ENCODE peak calls at places on chromosomes 2 and 18, in eight cellular contexts. One of them, this sample, is unnamed.

GRCh38 chr18:12336887-12337286 is 28.8 kb downstream of the TUBB6 start:
- DNase-seq in posterior cingulate gyrus: no peak
- DNase-seq in immature natural killer cell: no peak
- DNase-seq in cerebellar cortex: no peak
- DNase-seq in T1000: no peak
- DNase-seq in activated CD4-positive, alpha-beta T cell treated with anti-CD3 and anti-CD28 coated beads, Interleukin-2, amount 10 ng/mL, durations not matched to agents 7 days and 5 days: no peak
- DNase-seq in tibial nerve: no peak
- DNase-seq in activated gamma-delta T cell treated with anti-CD3 and anti-CD28 coated beads, Interleukin-2, amount 50 U/mL, for 16 hours: no peak
- DNase-seq in this sample: no peak

GRCh38 chr2:25378731-25379490 is 37.2 kb upstream of the DNMT3A start:
- DNase-seq in posterior cingulate gyrus: no peak
- DNase-seq in immature natural killer cell: no peak
- DNase-seq in cerebellar cortex: no peak
- DNase-seq in T1000: no peak
- DNase-seq in activated CD4-positive, alpha-beta T cell treated with anti-CD3 and anti-CD28 coated beads, Interleukin-2, amount 10 ng/mL, durations not matched to agents 7 days and 5 days: no peak
- DNase-seq in tibial nerve: no peak
- DNase-seq in activated gamma-delta T cell treated with anti-CD3 and anti-CD28 coated beads, Interleukin-2, amount 50 U/mL, for 16 hours: no peak
- DNase-seq in this sample: no peak

GRCh38 chr2:238915196-238915595 is 67.3 kb downstream of the TWIST2 start:
- DNase-seq in posterior cingulate gyrus: peak
- DNase-seq in immature natural killer cell: no peak
- DNase-seq in cerebellar cortex: no peak
- DNase-seq in T1000: no peak
- DNase-seq in activated CD4-positive, alpha-beta T cell treated with anti-CD3 and anti-CD28 coated beads, Interleukin-2, amount 10 ng/mL, durations not matched to agents 7 days and 5 days: no peak
- DNase-seq in tibial nerve: no peak
- DNase-seq in activated gamma-delta T cell treated with anti-CD3 and anti-CD28 coated beads, Interleukin-2, amount 50 U/mL, for 16 hours: no peak
- DNase-seq in this sample: peak

GRCh38 chr2:188725981-188726380 is 248.2 kb upstream of the COL3A1 start:
- DNase-seq in posterior cingulate gyrus: no peak
- DNase-seq in immature natural killer cell: no peak
- DNase-seq in cerebellar cortex: no peak
- DNase-seq in T1000: no peak
- DNase-seq in activated CD4-positive, alpha-beta T cell treated with anti-CD3 and anti-CD28 coated beads, Interleukin-2, amount 10 ng/mL, durations not matched to agents 7 days and 5 days: no peak
- DNase-seq in tibial nerve: no peak
- DNase-seq in activated gamma-delta T cell treated with anti-CD3 and anti-CD28 coated beads, Interleukin-2, amount 50 U/mL, for 16 hours: no peak
- DNase-seq in this sample: no peak

GRCh38 chr18:41004320-41004719 is 950.7 kb upstream of the PIK3C3 start:
- DNase-seq in posterior cingulate gyrus: no peak
- DNase-seq in immature natural killer cell: no peak
- DNase-seq in cerebellar cortex: no peak
- DNase-seq in T1000: no peak
- DNase-seq in activated CD4-positive, alpha-beta T cell treated with anti-CD3 and anti-CD28 coated beads, Interleukin-2, amount 10 ng/mL, durations not matched to agents 7 days and 5 days: no peak
- DNase-seq in tibial nerve: no peak
- DNase-seq in activated gamma-delta T cell treated with anti-CD3 and anti-CD28 coated beads, Interleukin-2, amount 50 U/mL, for 16 hours: no peak
- DNase-seq in this sample: no peak

GRCh38 chr2:133266075-133266925 is 302.0 kb downstream of the NCKAP5 start:
- DNase-seq in posterior cingulate gyrus: peak
- DNase-seq in immature natural killer cell: no peak
- DNase-seq in cerebellar cortex: no peak
- DNase-seq in T1000: no peak
- DNase-seq in activated CD4-positive, alpha-beta T cell treated with anti-CD3 and anti-CD28 coated beads, Interleukin-2, amount 10 ng/mL, durations not matched to agents 7 days and 5 days: no peak
- DNase-seq in tibial nerve: no peak
- DNase-seq in activated gamma-delta T cell treated with anti-CD3 and anti-CD28 coated beads, Interleukin-2, amount 50 U/mL, for 16 hours: no peak
- DNase-seq in this sample: peak

GRCh38 chr2:230721712-230722111 is 9.1 kb downstream of the CAB39 start:
- DNase-seq in posterior cingulate gyrus: no peak
- DNase-seq in immature natural killer cell: no peak
- DNase-seq in cerebellar cortex: no peak
- DNase-seq in T1000: no peak
- DNase-seq in activated CD4-positive, alpha-beta T cell treated with anti-CD3 and anti-CD28 coated beads, Interleukin-2, amount 10 ng/mL, durations not matched to agents 7 days and 5 days: peak
- DNase-seq in tibial nerve: no peak
- DNase-seq in activated gamma-delta T cell treated with anti-CD3 and anti-CD28 coated beads, Interleukin-2, amount 50 U/mL, for 16 hours: no peak
- DNase-seq in this sample: no peak

GRCh38 chr2:172113617-172114016 is 10.9 kb upstream of the DLX2 start:
- DNase-seq in posterior cingulate gyrus: no peak
- DNase-seq in immature natural killer cell: no peak
- DNase-seq in cerebellar cortex: peak
- DNase-seq in T1000: no peak
- DNase-seq in activated CD4-positive, alpha-beta T cell treated with anti-CD3 and anti-CD28 coated beads, Interleukin-2, amount 10 ng/mL, durations not matched to agents 7 days and 5 days: no peak
- DNase-seq in tibial nerve: no peak
- DNase-seq in activated gamma-delta T cell treated with anti-CD3 and anti-CD28 coated beads, Interleukin-2, amount 50 U/mL, for 16 hours: no peak
- DNase-seq in this sample: no peak

GRCh38 chr2:28391564-28392296 is 928 bp upstream of the FOSL2 start:
- DNase-seq in posterior cingulate gyrus: no peak
- DNase-seq in immature natural killer cell: peak
- DNase-seq in cerebellar cortex: peak
- DNase-seq in T1000: peak
- DNase-seq in activated CD4-positive, alpha-beta T cell treated with anti-CD3 and anti-CD28 coated beads, Interleukin-2, amount 10 ng/mL, durations not matched to agents 7 days and 5 days: peak
- DNase-seq in tibial nerve: peak
- DNase-seq in activated gamma-delta T cell treated with anti-CD3 and anti-CD28 coated beads, Interleukin-2, amount 50 U/mL, for 16 hours: peak
- DNase-seq in this sample: peak

GRCh38 chr2:134310450-134311079 is 56.7 kb downstream of the MGAT5 start:
- DNase-seq in posterior cingulate gyrus: no peak
- DNase-seq in immature natural killer cell: no peak
- DNase-seq in cerebellar cortex: peak
- DNase-seq in T1000: no peak
- DNase-seq in activated CD4-positive, alpha-beta T cell treated with anti-CD3 and anti-CD28 coated beads, Interleukin-2, amount 10 ng/mL, durations not matched to agents 7 days and 5 days: no peak
- DNase-seq in tibial nerve: no peak
- DNase-seq in activated gamma-delta T cell treated with anti-CD3 and anti-CD28 coated beads, Interleukin-2, amount 50 U/mL, for 16 hours: no peak
- DNase-seq in this sample: no peak

GRCh38 chr18:25454270-25454659 is 102.3 kb upstream of the ZNF521 start:
- DNase-seq in posterior cingulate gyrus: no peak
- DNase-seq in immature natural killer cell: no peak
- DNase-seq in cerebellar cortex: no peak
- DNase-seq in T1000: no peak
- DNase-seq in activated CD4-positive, alpha-beta T cell treated with anti-CD3 and anti-CD28 coated beads, Interleukin-2, amount 10 ng/mL, durations not matched to agents 7 days and 5 days: no peak
- DNase-seq in tibial nerve: no peak
- DNase-seq in activated gamma-delta T cell treated with anti-CD3 and anti-CD28 coated beads, Interleukin-2, amount 50 U/mL, for 16 hours: no peak
- DNase-seq in this sample: no peak

GRCh38 chr2:11891028-11891427 is 144.6 kb downstream of the LPIN1 start:
- DNase-seq in posterior cingulate gyrus: no peak
- DNase-seq in immature natural killer cell: no peak
- DNase-seq in cerebellar cortex: no peak
- DNase-seq in T1000: no peak
- DNase-seq in activated CD4-positive, alpha-beta T cell treated with anti-CD3 and anti-CD28 coated beads, Interleukin-2, amount 10 ng/mL, durations not matched to agents 7 days and 5 days: no peak
- DNase-seq in tibial nerve: no peak
- DNase-seq in activated gamma-delta T cell treated with anti-CD3 and anti-CD28 coated beads, Interleukin-2, amount 50 U/mL, for 16 hours: no peak
- DNase-seq in this sample: no peak

GRCh38 chr18:32891130-32891529 is 118.3 kb upstream of the KLHL14 start:
- DNase-seq in posterior cingulate gyrus: no peak
- DNase-seq in immature natural killer cell: no peak
- DNase-seq in cerebellar cortex: no peak
- DNase-seq in T1000: no peak
- DNase-seq in activated CD4-positive, alpha-beta T cell treated with anti-CD3 and anti-CD28 coated beads, Interleukin-2, amount 10 ng/mL, durations not matched to agents 7 days and 5 days: no peak
- DNase-seq in tibial nerve: no peak
- DNase-seq in activated gamma-delta T cell treated with anti-CD3 and anti-CD28 coated beads, Interleukin-2, amount 50 U/mL, for 16 hours: no peak
- DNase-seq in this sample: no peak

GRCh38 chr2:180463608-180464007 is 456.5 kb upstream of the CWC22 start:
- DNase-seq in posterior cingulate gyrus: no peak
- DNase-seq in immature natural killer cell: no peak
- DNase-seq in cerebellar cortex: no peak
- DNase-seq in T1000: no peak
- DNase-seq in activated CD4-positive, alpha-beta T cell treated with anti-CD3 and anti-CD28 coated beads, Interleukin-2, amount 10 ng/mL, durations not matched to agents 7 days and 5 days: no peak
- DNase-seq in tibial nerve: no peak
- DNase-seq in activated gamma-delta T cell treated with anti-CD3 and anti-CD28 coated beads, Interleukin-2, amount 50 U/mL, for 16 hours: no peak
- DNase-seq in this sample: no peak

GRCh38 chr18:13375302-13376255 is 157.0 kb downstream of the LDLRAD4 start:
- DNase-seq in posterior cingulate gyrus: peak
- DNase-seq in immature natural killer cell: no peak
- DNase-seq in cerebellar cortex: no peak
- DNase-seq in T1000: peak
- DNase-seq in activated CD4-positive, alpha-beta T cell treated with anti-CD3 and anti-CD28 coated beads, Interleukin-2, amount 10 ng/mL, durations not matched to agents 7 days and 5 days: peak
- DNase-seq in tibial nerve: peak
- DNase-seq in activated gamma-delta T cell treated with anti-CD3 and anti-CD28 coated beads, Interleukin-2, amount 50 U/mL, for 16 hours: peak
- DNase-seq in this sample: peak

GRCh38 chr2:133418021-133418420 is 150.2 kb downstream of the NCKAP5 start:
- DNase-seq in posterior cingulate gyrus: no peak
- DNase-seq in immature natural killer cell: no peak
- DNase-seq in cerebellar cortex: no peak
- DNase-seq in T1000: no peak
- DNase-seq in activated CD4-positive, alpha-beta T cell treated with anti-CD3 and anti-CD28 coated beads, Interleukin-2, amount 10 ng/mL, durations not matched to agents 7 days and 5 days: no peak
- DNase-seq in tibial nerve: no peak
- DNase-seq in activated gamma-delta T cell treated with anti-CD3 and anti-CD28 coated beads, Interleukin-2, amount 50 U/mL, for 16 hours: no peak
- DNase-seq in this sample: no peak

GRCh38 chr2:25323042-25323514 is 18.6 kb downstream of the DNMT3A start:
- DNase-seq in posterior cingulate gyrus: peak
- DNase-seq in immature natural killer cell: peak
- DNase-seq in cerebellar cortex: no peak
- DNase-seq in T1000: no peak
- DNase-seq in activated CD4-positive, alpha-beta T cell treated with anti-CD3 and anti-CD28 coated beads, Interleukin-2, amount 10 ng/mL, durations not matched to agents 7 days and 5 days: no peak
- DNase-seq in tibial nerve: no peak
- DNase-seq in activated gamma-delta T cell treated with anti-CD3 and anti-CD28 coated beads, Interleukin-2, amount 50 U/mL, for 16 hours: no peak
- DNase-seq in this sample: no peak

GRCh38 chr2:96324716-96325037 is 440 bp upstream of the ITPRIPL1 start:
- DNase-seq in posterior cingulate gyrus: no peak
- DNase-seq in immature natural killer cell: peak
- DNase-seq in cerebellar cortex: no peak
- DNase-seq in T1000: no peak
- DNase-seq in activated CD4-positive, alpha-beta T cell treated with anti-CD3 and anti-CD28 coated beads, Interleukin-2, amount 10 ng/mL, durations not matched to agents 7 days and 5 days: peak
- DNase-seq in tibial nerve: no peak
- DNase-seq in activated gamma-delta T cell treated with anti-CD3 and anti-CD28 coated beads, Interleukin-2, amount 50 U/mL, for 16 hours: no peak
- DNase-seq in this sample: peak

GRCh38 chr2:108324531-108325256 is 36.0 kb downstream of the SULT1C2 start:
- DNase-seq in posterior cingulate gyrus: no peak
- DNase-seq in immature natural killer cell: no peak
- DNase-seq in cerebellar cortex: no peak
- DNase-seq in T1000: no peak
- DNase-seq in activated CD4-positive, alpha-beta T cell treated with anti-CD3 and anti-CD28 coated beads, Interleukin-2, amount 10 ng/mL, durations not matched to agents 7 days and 5 days: no peak
- DNase-seq in tibial nerve: no peak
- DNase-seq in activated gamma-delta T cell treated with anti-CD3 and anti-CD28 coated beads, Interleukin-2, amount 50 U/mL, for 16 hours: no peak
- DNase-seq in this sample: peak

GRCh38 chr2:10404324-10405143 is 43.6 kb downstream of the ODC1 start:
- DNase-seq in posterior cingulate gyrus: no peak
- DNase-seq in immature natural killer cell: no peak
- DNase-seq in cerebellar cortex: no peak
- DNase-seq in T1000: peak
- DNase-seq in activated CD4-positive, alpha-beta T cell treated with anti-CD3 and anti-CD28 coated beads, Interleukin-2, amount 10 ng/mL, durations not matched to agents 7 days and 5 days: no peak
- DNase-seq in tibial nerve: no peak
- DNase-seq in activated gamma-delta T cell treated with anti-CD3 and anti-CD28 coated beads, Interleukin-2, amount 50 U/mL, for 16 hours: no peak
- DNase-seq in this sample: peak

GRCh38 chr2:102074167-102074778 is 68.3 kb upstream of the IL1R1 start:
- DNase-seq in posterior cingulate gyrus: no peak
- DNase-seq in immature natural killer cell: no peak
- DNase-seq in cerebellar cortex: no peak
- DNase-seq in T1000: no peak
- DNase-seq in activated CD4-positive, alpha-beta T cell treated with anti-CD3 and anti-CD28 coated beads, Interleukin-2, amount 10 ng/mL, durations not matched to agents 7 days and 5 days: no peak
- DNase-seq in tibial nerve: no peak
- DNase-seq in activated gamma-delta T cell treated with anti-CD3 and anti-CD28 coated beads, Interleukin-2, amount 50 U/mL, for 16 hours: no peak
- DNase-seq in this sample: no peak

GRCh38 chr2:62150597-62151305 is 45.2 kb upstream of the B3GNT2 start:
- DNase-seq in posterior cingulate gyrus: no peak
- DNase-seq in immature natural killer cell: no peak
- DNase-seq in cerebellar cortex: peak
- DNase-seq in T1000: no peak
- DNase-seq in activated CD4-positive, alpha-beta T cell treated with anti-CD3 and anti-CD28 coated beads, Interleukin-2, amount 10 ng/mL, durations not matched to agents 7 days and 5 days: no peak
- DNase-seq in tibial nerve: no peak
- DNase-seq in activated gamma-delta T cell treated with anti-CD3 and anti-CD28 coated beads, Interleukin-2, amount 50 U/mL, for 16 hours: no peak
- DNase-seq in this sample: no peak

GRCh38 chr2:207796585-207797350 is 27.1 kb upstream of the FZD5 start:
- DNase-seq in posterior cingulate gyrus: no peak
- DNase-seq in immature natural killer cell: no peak
- DNase-seq in cerebellar cortex: peak
- DNase-seq in T1000: no peak
- DNase-seq in activated CD4-positive, alpha-beta T cell treated with anti-CD3 and anti-CD28 coated beads, Interleukin-2, amount 10 ng/mL, durations not matched to agents 7 days and 5 days: no peak
- DNase-seq in tibial nerve: no peak
- DNase-seq in activated gamma-delta T cell treated with anti-CD3 and anti-CD28 coated beads, Interleukin-2, amount 50 U/mL, for 16 hours: no peak
- DNase-seq in this sample: no peak

GRCh38 chr18:52869942-52870907 is 530.2 kb downstream of the DCC start:
- DNase-seq in posterior cingulate gyrus: peak
- DNase-seq in immature natural killer cell: no peak
- DNase-seq in cerebellar cortex: no peak
- DNase-seq in T1000: no peak
- DNase-seq in activated CD4-positive, alpha-beta T cell treated with anti-CD3 and anti-CD28 coated beads, Interleukin-2, amount 10 ng/mL, durations not matched to agents 7 days and 5 days: no peak
- DNase-seq in tibial nerve: no peak
- DNase-seq in activated gamma-delta T cell treated with anti-CD3 and anti-CD28 coated beads, Interleukin-2, amount 50 U/mL, for 16 hours: no peak
- DNase-seq in this sample: peak

GRCh38 chr2:37848451-37848850 is 76.6 kb upstream of the RMDN2 start:
- DNase-seq in posterior cingulate gyrus: no peak
- DNase-seq in immature natural killer cell: no peak
- DNase-seq in cerebellar cortex: no peak
- DNase-seq in T1000: no peak
- DNase-seq in activated CD4-positive, alpha-beta T cell treated with anti-CD3 and anti-CD28 coated beads, Interleukin-2, amount 10 ng/mL, durations not matched to agents 7 days and 5 days: no peak
- DNase-seq in tibial nerve: no peak
- DNase-seq in activated gamma-delta T cell treated with anti-CD3 and anti-CD28 coated beads, Interleukin-2, amount 50 U/mL, for 16 hours: no peak
- DNase-seq in this sample: no peak

GRCh38 chr18:62741118-62741566 is 25.8 kb downstream of the PHLPP1 start:
- DNase-seq in posterior cingulate gyrus: no peak
- DNase-seq in immature natural killer cell: no peak
- DNase-seq in cerebellar cortex: no peak
- DNase-seq in T1000: no peak
- DNase-seq in activated CD4-positive, alpha-beta T cell treated with anti-CD3 and anti-CD28 coated beads, Interleukin-2, amount 10 ng/mL, durations not matched to agents 7 days and 5 days: no peak
- DNase-seq in tibial nerve: no peak
- DNase-seq in activated gamma-delta T cell treated with anti-CD3 and anti-CD28 coated beads, Interleukin-2, amount 50 U/mL, for 16 hours: no peak
- DNase-seq in this sample: no peak

GRCh38 chr2:11411768-11412448 is 54.1 kb downstream of the E2F6 start:
- DNase-seq in posterior cingulate gyrus: no peak
- DNase-seq in immature natural killer cell: no peak
- DNase-seq in cerebellar cortex: peak
- DNase-seq in T1000: no peak
- DNase-seq in activated CD4-positive, alpha-beta T cell treated with anti-CD3 and anti-CD28 coated beads, Interleukin-2, amount 10 ng/mL, durations not matched to agents 7 days and 5 days: no peak
- DNase-seq in tibial nerve: no peak
- DNase-seq in activated gamma-delta T cell treated with anti-CD3 and anti-CD28 coated beads, Interleukin-2, amount 50 U/mL, for 16 hours: no peak
- DNase-seq in this sample: no peak

GRCh38 chr2:15348028-15348427 is 213.1 kb downstream of the NBAS start:
- DNase-seq in posterior cingulate gyrus: no peak
- DNase-seq in immature natural killer cell: no peak
- DNase-seq in cerebellar cortex: no peak
- DNase-seq in T1000: no peak
- DNase-seq in activated CD4-positive, alpha-beta T cell treated with anti-CD3 and anti-CD28 coated beads, Interleukin-2, amount 10 ng/mL, durations not matched to agents 7 days and 5 days: no peak
- DNase-seq in tibial nerve: no peak
- DNase-seq in activated gamma-delta T cell treated with anti-CD3 and anti-CD28 coated beads, Interleukin-2, amount 50 U/mL, for 16 hours: no peak
- DNase-seq in this sample: no peak

GRCh38 chr2:189129971-189130370 is 49.6 kb downstream of the COL5A2 start:
- DNase-seq in posterior cingulate gyrus: no peak
- DNase-seq in immature natural killer cell: no peak
- DNase-seq in cerebellar cortex: no peak
- DNase-seq in T1000: no peak
- DNase-seq in activated CD4-positive, alpha-beta T cell treated with anti-CD3 and anti-CD28 coated beads, Interleukin-2, amount 10 ng/mL, durations not matched to agents 7 days and 5 days: no peak
- DNase-seq in tibial nerve: no peak
- DNase-seq in activated gamma-delta T cell treated with anti-CD3 and anti-CD28 coated beads, Interleukin-2, amount 50 U/mL, for 16 hours: no peak
- DNase-seq in this sample: no peak

This sample was measured in osteoblast.